ENCODE peak calls at places on chromosomes 13 and 19, in four cellular contexts. H, G, M and R are unnamed samples.

GRCh38 chr19:5339950-5340636 is 519 bp downstream of the PTPRS start:
- DNase-seq in H (no peak), G (no peak), M (no peak), R (no peak)

GRCh38 chr19:2034729-2035589 is 16.1 kb downstream of the MKNK2 start:
- DNase-seq in H (no peak), G (peak), M (peak), R (no peak)

GRCh38 chr13:98577823-98578285 is 947 bp upstream of the STK24 start:
- DNase-seq in H (no peak), G (no peak), M (no peak), R (no peak)

GRCh38 chr13:110405597-110406450 is 98.7 kb downstream of the COL4A2 start:
- DNase-seq in H (no peak), G (no peak), M (peak), R (peak)

GRCh38 chr13:32538234-32538620 is 368 bp downstream of the N4BP2L2 start:
- DNase-seq in H (no peak), G (no peak), M (peak), R (peak)

GRCh38 chr13:106496072-106496997 is 39.1 kb downstream of the EFNB2 start:
- DNase-seq in H (no peak), G (no peak), M (no peak), R (no peak)

GRCh38 chr13:27171244-27171829 is at the start of gene USP12:
- DNase-seq in H (no peak), G (no peak), M (peak), R (peak)

GRCh38 chr13:76438050-76438449 is 448.2 kb downstream of the KCTD12 start:
- DNase-seq in H (no peak), G (no peak), M (peak), R (no peak)

GRCh38 chr13:112693831-112694497 is 4.1 kb downstream of the ATP11A start:
- DNase-seq in H (peak), G (no peak), M (peak), R (peak)
- H3K4me3 ChIP-seq in H (no peak), G (no peak), M (no peak), R (no peak)

GRCh38 chr19:41887711-41888382 is 4.9 kb downstream of the ARHGEF1 start:
- DNase-seq in H (no peak), G (peak), M (peak), R (no peak)
- TF ChIP-seq CTCF in H (no peak), G (peak), M (no peak), R (no peak)

GRCh38 chr19:12939908-12940533 is 1.6 kb downstream of the CALR start:
- DNase-seq in H (no peak), G (no peak), M (no peak), R (no peak)
- H3K4me3 ChIP-seq in H (peak), G (peak), M (peak), R (peak)

GRCh38 chr13:38223093-38223492 is 126.6 kb upstream of the UFM1 start:
- DNase-seq in H (no peak), G (no peak), M (peak), R (peak)
- TF ChIP-seq CTCF in H (no peak), G (no peak), M (no peak), R (peak)

DNA sequence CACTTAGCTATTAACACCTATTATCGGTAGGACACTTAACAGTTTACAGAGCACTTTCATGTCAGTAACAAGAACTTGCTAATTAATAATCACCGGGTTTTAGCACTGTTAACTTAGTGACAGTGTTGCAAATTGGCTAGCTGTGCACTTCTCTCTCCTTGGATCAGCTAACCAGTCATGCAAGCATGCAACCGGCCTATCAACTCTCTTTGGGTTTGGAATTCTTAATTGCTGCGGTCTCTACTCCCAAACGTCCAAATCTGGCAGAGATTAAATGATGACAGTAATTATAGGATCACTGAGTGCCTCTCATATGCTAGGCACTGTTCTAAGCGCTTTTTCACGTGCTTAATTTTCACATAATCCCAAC is 1.2 kb downstream of the EPS15L1 start:
- DNase-seq in H (no peak), G (no peak), M (no peak), R (peak)
- H3K4me3 ChIP-seq in H (peak), G (peak), M (peak), R (peak)

GRCh38 chr13:87669379-87669978 is 1.7 kb upstream of the SLITRK5 start:
- DNase-seq in H (peak), G (no peak), M (peak), R (no peak)
- TF ChIP-seq CTCF in H (peak), G (no peak), M (peak), R (peak)

GRCh38 chr13:35475131-35475959 is 1.1 kb downstream of the MAB21L1 start:
- DNase-seq in H (no peak), G (no peak), M (peak), R (peak)
- H3K4me3 ChIP-seq in H (no peak), G (peak), M (peak), R (peak)